ENCODE peak calls at places on chromosomes 3 and 15, in five cellular contexts. A is iris pigment epithelial cell, J is occipital lobe, H is GM04503, Q is sigmoid colon. L is an unnamed sample.

GRCh38 chr3:159766563-159767185 is 222.0 kb upstream of the IL12A start:
- DNase-seq in Q (no peak), J (peak; percentile 11), H (no peak), A (peak; percentile 66), L (no peak)

GRCh38 chr3:76010252-76010651 is 224.9 kb upstream of the ZNF717 start:
- DNase-seq in Q (no peak), H (no peak), A (no peak), J (no peak), L (no peak)

GRCh38 chr15:29021901-29022300 is 136.1 kb downstream of the APBA2 start:
- DNase-seq in H (no peak), J (no peak), Q (no peak), A (no peak), L (no peak)

GRCh38 chr15:39936187-39936586 is 2.3 kb downstream of the EIF2AK4 start:
- DNase-seq in J (no peak), A (peak; percentile 61), Q (no peak), H (no peak), L (no peak)

GRCh38 chr3:161852744-161853143 is 356.1 kb downstream of the OTOL1 start:
- DNase-seq in H (no peak), Q (peak; percentile 44), A (no peak), J (no peak), L (no peak)

GRCh38 chr3:37985637-37986320 is 4.8 kb upstream of the VILL start:
- DNase-seq in J (peak; percentile 38), A (no peak), Q (peak; percentile 36), H (no peak), L (no peak)

GRCh38 chr15:64501396-64501716 is 41.0 kb downstream of the ZNF609 start:
- DNase-seq in J (no peak), A (no peak), Q (no peak), H (no peak), L (no peak)

GRCh38 chr3:111159391-111159790 is 87.8 kb downstream of the NECTIN3 start:
- DNase-seq in H (no peak), Q (no peak), A (peak; percentile 79), J (no peak), L (no peak)

GRCh38 chr3:127141921-127142730 is 50.8 kb upstream of the PRR23E start:
- DNase-seq in A (no peak), Q (peak; percentile 39), J (no peak), H (no peak), L (no peak)

GRCh38 chr15:40325700-40326099 is 2.2 kb downstream of the INAFM2 start:
- DNase-seq in J (no peak), A (no peak), H (no peak), Q (no peak), L (no peak)

GRCh38 chr15:71806452-71806931 is 3.9 kb upstream of the NR2E3 start:
- DNase-seq in J (no peak), H (no peak), A (peak; percentile 61), Q (no peak), L (no peak)

GRCh38 chr3:160808838-160809237 is 52.8 kb downstream of the PPM1L start:
- DNase-seq in H (no peak), A (no peak), Q (peak; percentile 64), J (no peak), L (no peak)

GRCh38 chr15:89052474-89052873 is 35.8 kb upstream of the ABHD2 start:
- DNase-seq in Q (no peak), J (no peak), A (peak; percentile 99), H (peak; percentile 97), L (no peak)

GRCh38 chr15:49875392-49875791 is 243.6 kb downstream of the ATP8B4 start:
- DNase-seq in Q (no peak), J (no peak), A (no peak), H (no peak), L (no peak)

L was measured in neuronal stem cell.